ENCODE peak calls at places on chromosomes 11 and 22, in four cellular contexts. B is endothelial cell, U is RWPE1, F is mucosa of descending colon. H is an unnamed sample.

GRCh38 chr22:42273855-42274451 is 3.5 kb upstream of the TCF20 start:
- DNase-seq in B (no peak), U (no peak), F (no peak), H (no peak)

GRCh38 chr11:32891657-32892354 is 805 bp upstream of the QSER1 start:
- DNase-seq in B (no peak), U (no peak), F (no peak), H (peak)

GRCh38 chr11:73397468-73398131 is 21.4 kb downstream of the RELT start:
- DNase-seq in B (no peak), U (no peak), F (no peak), H (no peak)

GRCh38 chr11:61603667-61604066 is 22.8 kb upstream of the SYT7 start:
- DNase-seq in B (no peak), U (no peak), F (no peak), H (no peak)

GRCh38 chr11:109971184-109971523 is 122.0 kb upstream of the ZC3H12C start:
- DNase-seq in B (no peak), U (no peak), F (no peak), H (peak)

GRCh38 chr11:19577849-19578619 is 134.6 kb upstream of the NAV2 start:
- DNase-seq in B (no peak), U (no peak), F (no peak), H (peak)

GRCh38 chr11:7538023-7538422 is 24.2 kb downstream of the PPFIBP2 start:
- DNase-seq in B (no peak), U (no peak), F (no peak), H (peak)

GRCh38 chr22:37418627-37419369 is 8.5 kb downstream of the ELFN2 start:
- DNase-seq in B (no peak), U (no peak), F (no peak), H (no peak)

GRCh38 chr22:23537421-23537820 is 42.7 kb downstream of the IGLL1 start:
- DNase-seq in B (no peak), U (no peak), F (no peak), H (no peak)

GRCh38 chr22:37054600-37055365 is 3.2 kb downstream of the KCTD17 start:
- DNase-seq in B (no peak), U (no peak), F (no peak), H (no peak)

GRCh38 chr11:33564856-33565453 is 135.7 kb downstream of the C11orf91 start:
- DNase-seq in B (no peak), U (no peak), F (no peak), H (no peak)

GRCh38 chr11:86983071-86983488 is 27.9 kb upstream of the FZD4 start:
- DNase-seq in B (peak), U (peak), F (no peak), H (no peak)

GRCh38 chr11:119739021-119739703 is 10.2 kb upstream of the NECTIN1 start:
- DNase-seq in B (no peak), U (no peak), F (no peak), H (no peak)

GRCh38 chr11:43802509-43802908 is 78.1 kb upstream of the ALKBH3 start:
- DNase-seq in B (no peak), U (no peak), F (no peak), H (peak)

GRCh38 chr11:108788565-108789199 is 123.8 kb downstream of the DDX10 start:
- DNase-seq in B (peak), U (no peak), F (no peak), H (peak)

GRCh38 chr11:130212431-130212961 is 52.9 kb downstream of the ST14 start:
- DNase-seq in B (peak), U (no peak), F (no peak), H (no peak)

GRCh38 chr11:118845369-118845768 is 38.3 kb upstream of the CXCR5 start:
- DNase-seq in B (no peak), U (peak), F (no peak), H (peak)

GRCh38 chr11:81007046-81007445 is 1566.2 kb upstream of the TENM4 start:
- DNase-seq in B (no peak), U (peak), F (no peak), H (peak)

GRCh38 chr22:21698430-21699329 is 32.9 kb downstream of the PPIL2 start:
- DNase-seq in B (no peak), U (no peak), F (no peak), H (no peak)

GRCh38 chr11:2142762-2143202 is 3.6 kb upstream of the IGF2 start:
- DNase-seq in B (no peak), U (peak), F (no peak), H (peak)

GRCh38 chr11:126175261-126175885 is 36.1 kb downstream of the RPUSD4 start:
- DNase-seq in B (no peak), U (no peak), F (no peak), H (peak)

GRCh38 chr11:58745705-58746364 is 14.1 kb upstream of the GLYAT start:
- DNase-seq in B (no peak), U (no peak), F (no peak), H (no peak)

GRCh38 chr11:87897079-87897478 is 278.2 kb downstream of the RAB38 start:
- DNase-seq in B (no peak), U (no peak), F (no peak), H (no peak)

GRCh38 chr11:74429205-74429604 is 31.0 kb upstream of the PGM2L1 start:
- DNase-seq in B (no peak), U (no peak), F (no peak), H (no peak)

H was measured in GM23248.